ENCODE peak calls at places on chromosome 14, in six cellular contexts. Z is activated naive CD4-positive, alpha-beta T cell; D is stimulated activated CD8-positive, alpha-beta memory T cell treated with anti-CD3 and anti-CD28 coated beads, Interleukin-4, amount 100 ng/mL, for 4 hours; X is NCI-H2081; M is lower lobe of right lung; H is stimulated activated naive CD4-positive, alpha-beta T cell. W is an unnamed sample.

GRCh38 chr14:95156153-95156764 is 1.1 kb downstream of the DICER1 start:
- DNase-seq in Z (no peak), D (no peak), X (peak), M (no peak), H (peak), W (no peak)

GRCh38 chr14:105465209-105466031 is 9.2 kb upstream of the CRIP2 start:
- DNase-seq in Z (no peak), D (no peak), X (peak), M (no peak), H (no peak), W (no peak)

GRCh38 chr14:34711169-34711568 is 3.2 kb downstream of the CFL2 start:
- DNase-seq in Z (no peak), D (no peak), X (peak), M (no peak), H (no peak), W (no peak)

GRCh38 chr14:68894123-68894522 is 85.0 kb downstream of the ACTN1 start:
- DNase-seq in Z (no peak), D (no peak), X (no peak), M (peak), H (no peak), W (no peak)

GRCh38 chr14:58239259-58240210 is 5.1 kb upstream of the PSMA3 start:
- DNase-seq in Z (peak), D (peak), X (peak), M (peak), H (peak), W (no peak)

GRCh38 chr14:85475113-85475512 is 54.8 kb upstream of the FLRT2 start:
- DNase-seq in Z (no peak), D (no peak), X (no peak), M (no peak), H (no peak), W (no peak)

GRCh38 chr14:68487805-68488590 is 304.9 kb downstream of the ZFP36L1 start:
- DNase-seq in Z (no peak), D (no peak), X (no peak), M (no peak), H (no peak), W (no peak)

GRCh38 chr14:54600685-54601084 is 33.8 kb downstream of the SAMD4A start:
- DNase-seq in Z (no peak), D (no peak), X (no peak), M (no peak), H (no peak), W (no peak)

GRCh38 chr14:100755649-100756048 is 29.0 kb downstream of the DLK1 start:
- DNase-seq in Z (no peak), D (no peak), X (no peak), M (no peak), H (no peak), W (no peak)

GRCh38 chr14:70622111-70622712 is 19.5 kb upstream of the TTC9 start:
- DNase-seq in Z (no peak), D (no peak), X (peak), M (no peak), H (peak), W (no peak)

GRCh38 chr14:101254805-101255764 is 306.2 kb upstream of the DIO3 start:
- DNase-seq in Z (no peak), D (no peak), X (no peak), M (no peak), H (no peak), W (no peak)

GRCh38 chr14:103724116-103724515 is 8.5 kb downstream of the ZFYVE21 start:
- DNase-seq in Z (no peak), D (no peak), X (no peak), M (no peak), H (no peak), W (no peak)

GRCh38 chr14:105474478-105475268 is at the start of gene CRIP2:
- DNase-seq in Z (no peak), D (no peak), X (peak), M (no peak), H (no peak), W (no peak)

GRCh38 chr14:93245764-93246420 is 38.8 kb downstream of the UBR7 start:
- DNase-seq in Z (no peak), D (no peak), X (no peak), M (no peak), H (no peak), W (no peak)

GRCh38 chr14:21455592-21455911 is 371 bp downstream of the CHD8 start:
- DNase-seq in Z (no peak), D (no peak), X (no peak), M (no peak), H (no peak), W (no peak)

GRCh38 chr14:104885973-104886689 is 21.1 kb downstream of the CEP170B start:
- DNase-seq in Z (no peak), D (no peak), X (no peak), M (peak), H (no peak), W (no peak)

GRCh38 chr14:67574806-67575205 is 25.3 kb downstream of the PIGH start:
- DNase-seq in Z (no peak), D (no peak), X (no peak), M (peak), H (no peak), W (no peak)

GRCh38 chr14:79016828-79017505 is 846.8 kb downstream of the NRXN3 start:
- DNase-seq in Z (no peak), D (no peak), X (no peak), M (no peak), H (no peak), W (no peak)

GRCh38 chr14:65446159-65446558 is 33.6 kb downstream of the FUT8 start:
- DNase-seq in Z (no peak), D (no peak), X (peak), M (no peak), H (no peak), W (no peak)

GRCh38 chr14:54754116-54754622 is 148.5 kb downstream of the GCH1 start:
- DNase-seq in Z (no peak), D (no peak), X (no peak), M (no peak), H (no peak), W (no peak)

GRCh38 chr14:68412505-68413496 is 380.1 kb downstream of the ZFP36L1 start:
- DNase-seq in Z (no peak), D (no peak), X (no peak), M (no peak), H (no peak), W (no peak)

W was measured in cortex of kidney.